ENCODE peak calls at places on chromosomes 16 and 17, in six cellular contexts. X, M, R, U, V and K are unnamed samples. For H3K4me1 and H3K9me3, the result is how much of the 10 kb centered on the place peaks cover.

GRCh38 chr16:48507346-48507745 is 102.6 kb downstream of the N4BP1 start:
- DNase-seq in X (no peak), M (no peak), R (no peak), U (no peak), V (no peak), K (no peak)

GRCh38 chr17:45914036-45914717 is 19.8 kb downstream of the MAPT start:
- DNase-seq in X (no peak), M (no peak), R (no peak), U (no peak), V (no peak), K (no peak)

GRCh38 chr17:46995841-46996571 is 17.0 kb upstream of the RPRML start:
- DNase-seq in X (no peak), M (no peak), R (no peak), U (no peak), V (no peak), K (no peak)

GRCh38 chr16:84806256-84806889 is 13.4 kb upstream of the CRISPLD2 start:
- DNase-seq in X (no peak), M (no peak), R (no peak), U (no peak), V (peak), K (peak)

GRCh38 chr17:63626551-63627228 is 4.5 kb downstream of the MAP3K3 start:
- DNase-seq in X (no peak), M (no peak), R (no peak), U (no peak), V (peak), K (no peak)

GRCh38 chr17:41724476-41725030 is 9.9 kb downstream of the HAP1 start:
- DNase-seq in X (no peak), M (no peak), R (no peak), U (no peak), V (no peak), K (no peak)

GRCh38 chr16:57202095-57202886 is 16.2 kb downstream of the RSPRY1 start:
- DNase-seq in X (no peak), M (no peak), R (no peak), U (no peak), V (no peak), K (no peak)

GRCh38 chr17:66930933-66931332 is 33.6 kb upstream of the CACNG4 start:
- DNase-seq in X (no peak), M (peak), R (no peak), U (no peak), V (no peak), K (peak)

GRCh38 chr17:80327518-80327917 is 66.9 kb downstream of the RNF213 start:
- DNase-seq in X (peak), M (no peak), R (no peak), U (peak), V (no peak), K (no peak)

GRCh38 chr16:3863587-3863986 is 16.9 kb downstream of the CREBBP start:
- DNase-seq in X (no peak), M (no peak), R (no peak), U (no peak), V (no peak), K (no peak)

GRCh38 chr17:43043306-43043705 is 18.3 kb downstream of the RND2 start:
- DNase-seq in X (no peak), M (no peak), R (no peak), U (no peak), V (no peak), K (no peak)

GRCh38 chr17:43042025-43042424 is 17.0 kb downstream of the RND2 start:
- DNase-seq in X (no peak), M (no peak), R (no peak), U (no peak), V (no peak), K (no peak)

GRCh38 chr17:43044024-43044423 is 19.0 kb downstream of the RND2 start:
- DNase-seq in X (no peak), M (no peak), R (no peak), U (no peak), V (no peak), K (no peak)

GRCh38 chr17:43039646-43040045 is 14.6 kb downstream of the RND2 start:
- DNase-seq in X (no peak), M (no peak), R (no peak), U (no peak), V (no peak), K (no peak)

DNA sequence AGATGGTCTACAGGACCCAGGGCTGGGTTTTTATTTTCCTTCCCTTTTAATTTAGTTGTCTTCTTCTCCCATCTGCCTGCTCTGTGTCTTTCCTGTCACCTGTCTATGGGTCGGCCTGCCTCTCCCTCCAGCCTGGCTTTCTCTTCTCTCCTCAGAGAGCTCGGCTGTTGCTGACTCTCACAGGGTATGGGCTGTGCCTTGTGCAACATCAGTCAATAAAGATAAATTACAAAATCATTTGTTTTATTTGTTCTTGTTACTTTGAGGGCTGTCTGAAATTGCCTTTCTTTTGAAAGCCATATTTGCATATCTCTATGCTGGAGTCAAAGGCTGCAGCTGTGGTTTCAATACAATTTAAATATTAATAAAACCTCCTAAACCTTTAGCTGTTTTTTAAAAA is 15.6 kb downstream of the RND2 start:
- DNase-seq in X (no peak), M (no peak), R (no peak), U (no peak), V (no peak), K (no peak)
- H3K4me1 ChIP-seq in X (under half), M (under half), R (under half), U (under half), V (under half), K (under half)

DNA sequence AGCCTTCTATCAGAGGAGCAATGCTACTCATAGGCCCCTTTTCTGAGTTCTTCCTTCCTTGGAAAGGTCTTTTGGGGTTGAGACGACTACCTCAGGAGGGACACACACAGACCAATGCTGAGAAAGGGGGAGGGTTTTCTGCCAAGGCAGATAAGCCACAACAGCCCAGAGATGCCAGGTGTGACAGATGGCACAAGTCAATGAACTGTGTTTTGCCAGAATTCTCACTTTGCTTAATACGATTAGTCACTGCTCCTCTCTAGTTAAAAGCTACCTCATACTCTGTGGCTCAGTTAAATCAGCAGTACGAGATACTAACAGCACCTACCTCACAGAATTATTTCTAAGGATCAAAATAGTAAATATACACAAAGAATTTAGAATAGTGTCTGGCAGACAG is 8.0 kb downstream of the BRD7 start:
- DNase-seq in X (no peak), M (no peak), R (no peak), U (no peak), V (no peak), K (no peak)
- H3K27ac ChIP-seq in X (no peak), M (no peak), R (no peak), U (peak), V (no peak), K (no peak)

GRCh38 chr17:4026255-4026654 is 62.0 kb upstream of the ATP2A3 start:
- DNase-seq in X (no peak), M (no peak), R (no peak), U (no peak), V (no peak), K (no peak)
- H3K9me3 ChIP-seq in X (under half), M (under half), R (under half), U (under half), V (under half), K (under half)

DNA sequence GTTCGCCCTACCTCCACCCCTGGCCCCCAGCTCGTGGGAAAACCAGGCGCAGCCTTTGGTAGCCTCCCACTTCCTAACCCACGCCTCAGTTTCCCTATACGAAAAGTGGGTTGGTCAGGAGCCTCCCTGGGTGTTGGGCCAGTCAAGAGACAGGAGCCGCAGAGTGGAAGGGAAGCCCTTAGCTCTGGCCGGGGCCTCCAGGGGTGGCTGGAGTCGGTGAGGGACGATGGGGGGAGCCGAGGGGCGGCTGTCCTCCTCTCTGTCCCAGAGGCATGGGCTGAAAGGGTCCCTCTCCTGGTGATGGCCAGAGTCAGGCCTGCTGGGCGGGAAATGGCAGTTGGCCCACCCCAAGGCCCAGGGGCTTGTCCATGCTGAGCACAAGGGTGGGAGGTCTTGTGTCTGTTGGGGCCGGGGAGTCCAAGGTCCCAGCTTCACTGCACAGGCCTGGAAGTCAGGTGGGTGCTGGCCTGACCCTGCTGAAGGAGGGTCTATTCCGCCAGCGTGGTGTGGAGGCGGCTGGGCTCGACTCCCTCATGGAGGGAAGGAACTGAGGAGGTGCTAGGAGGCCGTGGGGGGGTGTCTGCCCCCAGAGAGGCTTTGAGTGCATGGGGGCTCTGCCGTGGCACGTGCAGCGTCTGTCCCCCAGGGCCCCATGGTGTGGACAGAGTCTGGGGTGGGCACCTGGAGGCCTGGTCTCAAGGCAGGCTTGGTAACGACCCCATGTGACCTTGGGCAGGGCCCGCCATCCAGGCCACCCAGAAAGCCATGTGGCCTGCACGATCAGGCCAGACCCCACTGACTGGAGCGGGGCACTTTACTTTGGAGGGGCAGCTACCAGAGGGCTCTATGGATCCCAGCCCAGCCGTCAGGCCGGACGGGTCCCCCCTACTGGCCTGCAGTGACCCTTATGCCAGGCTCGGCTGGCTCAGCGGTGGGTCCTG is 1.1 kb downstream of the SLC16A3 start:
- DNase-seq in X (no peak), M (no peak), R (no peak), U (peak), V (peak), K (peak)
- H3K4me1 ChIP-seq in X (under half), M (half or more), R (under half), U (under half), V (under half), K (under half)

GRCh38 chr17:77436481-77436880 is 295.7 kb downstream of the SEC14L1 start:
- DNase-seq in X (no peak), M (no peak), R (no peak), U (no peak), V (no peak), K (no peak)

GRCh38 chr17:77437017-77437416 is 296.2 kb downstream of the SEC14L1 start:
- DNase-seq in X (no peak), M (no peak), R (no peak), U (no peak), V (peak), K (peak)

GRCh38 chr17:77436058-77436442 is 295.3 kb downstream of the SEC14L1 start:
- DNase-seq in X (no peak), M (no peak), R (no peak), U (no peak), V (peak), K (peak)

GRCh38 chr17:77438241-77439204 is 297.8 kb downstream of the SEC14L1 start:
- DNase-seq in X (no peak), M (no peak), R (no peak), U (no peak), V (no peak), K (no peak)

GRCh38 chr17:77437747-77438146 is 297.0 kb downstream of the SEC14L1 start:
- DNase-seq in X (no peak), M (no peak), R (no peak), U (no peak), V (no peak), K (no peak)
- H3K27ac ChIP-seq in X (peak), M (no peak), R (peak), U (no peak), V (no peak), K (no peak)

GRCh38 chr17:21149626-21150025 is 22.9 kb downstream of the DHRS7B start:
- DNase-seq in X (no peak), M (no peak), R (no peak), U (no peak), V (no peak), K (no peak)

GRCh38 chr17:21146362-21147021 is 19.7 kb downstream of the DHRS7B start:
- DNase-seq in X (no peak), M (no peak), R (no peak), U (no peak), V (no peak), K (no peak)

GRCh38 chr17:21140911-21141310 is 14.1 kb downstream of the DHRS7B start:
- DNase-seq in X (no peak), M (no peak), R (no peak), U (no peak), V (no peak), K (no peak)

DNA sequence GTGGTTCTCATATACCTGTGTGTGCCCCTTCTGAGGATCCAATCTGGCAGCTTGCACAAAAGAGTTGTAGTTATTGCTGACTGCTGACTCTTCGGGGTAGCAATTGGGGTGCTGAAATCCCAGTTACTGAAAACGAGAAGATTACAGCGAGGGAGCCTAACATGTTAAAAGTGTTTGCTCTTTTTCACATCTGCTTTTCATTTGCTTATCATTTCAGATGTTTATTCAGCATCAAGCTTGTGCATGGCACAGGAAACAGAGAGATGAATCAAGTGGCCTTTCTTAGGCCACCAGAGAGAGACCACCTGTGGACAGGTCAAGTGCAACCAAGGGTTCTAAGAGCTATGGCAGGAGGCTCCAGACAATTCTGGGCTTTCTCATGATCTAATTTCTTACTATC is 16.9 kb downstream of the DHRS7B start:
- DNase-seq in X (no peak), M (no peak), R (no peak), U (no peak), V (no peak), K (no peak)
- H3K9me3 ChIP-seq in X (under half), M (under half), R (under half), U (under half), V (under half), K (under half)

DNA sequence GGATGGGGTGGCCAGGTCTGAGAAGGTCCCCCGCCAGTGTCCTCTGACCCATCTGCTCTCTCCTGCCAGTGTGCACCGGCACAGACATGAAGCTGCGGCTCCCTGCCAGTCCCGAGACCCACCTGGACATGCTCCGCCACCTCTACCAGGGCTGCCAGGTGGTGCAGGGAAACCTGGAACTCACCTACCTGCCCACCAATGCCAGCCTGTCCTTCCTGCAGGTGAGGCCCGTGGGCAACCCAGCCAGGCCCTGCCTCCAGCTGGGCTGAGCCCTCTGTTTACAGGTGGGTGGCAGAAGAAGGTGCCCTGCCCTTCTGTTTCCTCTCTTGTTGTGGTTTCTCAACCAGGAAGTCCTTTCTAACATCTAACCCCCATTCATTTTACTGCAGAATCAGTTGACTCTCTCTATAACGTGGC is 7.1 kb downstream of the ERBB2 start:
- DNase-seq in X (no peak), M (no peak), R (peak), U (no peak), V (no peak), K (no peak)
- H3K4me1 ChIP-seq in X (under half), M (under half), R (under half), U (under half), V (under half), K (under half)

DNA sequence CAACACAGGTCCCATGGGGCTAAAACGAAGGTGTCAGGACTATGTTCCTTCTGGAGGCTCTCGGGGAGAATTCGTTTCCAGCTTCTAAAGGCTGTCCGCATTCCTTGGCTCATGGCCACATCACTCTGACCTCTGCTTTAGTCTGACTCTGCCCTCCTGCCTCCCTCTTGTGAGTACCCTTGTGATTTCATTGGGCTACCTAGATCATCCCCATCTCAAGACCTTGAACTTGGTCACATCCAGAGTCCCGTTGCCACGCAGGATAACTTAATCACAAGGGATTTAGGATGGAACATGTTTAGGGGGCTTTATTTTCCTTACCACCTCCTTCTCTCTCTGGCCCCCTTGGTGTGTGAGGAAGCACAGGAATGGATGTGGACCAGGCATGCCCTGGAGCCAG is 160.9 kb upstream of the PLCG2 start:
- DNase-seq in X (no peak), M (no peak), R (no peak), U (no peak), V (no peak), K (no peak)
- H3K27ac ChIP-seq in X (peak), M (no peak), R (no peak), U (no peak), V (no peak), K (no peak)

DNA sequence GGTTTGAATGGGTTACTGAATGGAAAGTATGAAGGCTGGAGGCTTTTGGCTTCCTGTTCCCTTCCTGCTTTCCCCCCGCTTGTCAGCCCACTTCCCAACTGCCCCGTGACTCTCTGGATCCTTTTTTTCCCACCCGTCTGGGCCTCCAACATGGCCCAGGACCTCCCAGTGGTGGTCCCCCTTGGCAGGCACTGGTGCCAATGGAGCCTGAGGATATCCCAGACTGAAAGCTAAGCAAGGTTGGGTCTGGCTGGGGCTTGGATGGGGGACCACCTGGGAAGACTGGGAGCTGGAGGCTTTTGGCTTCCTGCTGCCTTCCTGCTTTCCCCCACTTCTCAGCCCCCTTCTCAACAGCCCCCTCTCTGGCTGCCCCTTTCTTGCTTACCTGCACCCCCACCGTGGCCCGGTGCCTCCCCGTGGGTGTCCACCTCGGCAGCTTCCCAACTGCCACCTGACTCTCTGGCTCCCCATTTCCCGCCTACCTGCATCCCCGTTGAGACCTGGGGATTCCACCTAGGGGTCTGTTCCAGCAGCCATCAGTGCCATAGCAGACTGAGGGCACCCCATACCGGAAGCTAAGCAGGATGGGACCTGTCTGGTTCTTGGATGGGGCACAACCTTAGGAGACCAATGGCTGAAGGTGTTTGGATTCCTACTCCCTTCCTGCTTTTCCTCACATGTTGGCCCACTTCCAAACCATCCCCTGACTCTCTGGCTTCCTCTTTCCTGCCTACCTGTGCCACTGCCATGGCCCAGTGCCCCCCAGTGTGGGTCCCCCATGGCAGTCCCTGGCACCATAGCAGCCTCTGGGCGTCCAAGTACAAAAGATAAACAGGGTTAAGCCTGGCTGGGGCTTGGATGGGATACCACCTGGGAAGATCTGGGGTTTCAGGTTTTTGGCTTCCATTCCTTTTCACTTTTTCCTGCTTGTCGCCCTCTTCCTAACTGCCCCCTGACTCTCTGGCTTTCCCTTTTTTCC is 2295.3 kb downstream of the TP53TG3F start:
- DNase-seq in X (peak), M (no peak), R (no peak), U (no peak), V (no peak), K (no peak)
- H3K9me3 ChIP-seq in X (under half), M (under half), R (half or more), U (under half), V (under half), K (under half)